ENCODE peak calls at places on chromosomes 6 and 20, in six cellular contexts. One of them, this sample, is unnamed.

GRCh38 chr6:31912186-31912585 is 10.3 kb upstream of the ZBTB12 start:
- DNase-seq in epithelial cell of esophagus: no peak
- DNase-seq in NCI-H774: no peak
- DNase-seq in right atrium auricular region: no peak
- DNase-seq in midbrain: no peak
- DNase-seq in stimulated activated CD4-positive, alpha-beta T cell treated with anti-CD3 and anti-CD28 coated beads, Interleukin-15, amount 100 ng/mL, for 1 hour: no peak
- DNase-seq in this sample: no peak

GRCh38 chr6:68635706-68636513 is 828 bp downstream of the ADGRB3 start:
- DNase-seq in epithelial cell of esophagus: peak
- DNase-seq in NCI-H774: peak
- DNase-seq in right atrium auricular region: no peak
- DNase-seq in midbrain: no peak
- DNase-seq in stimulated activated CD4-positive, alpha-beta T cell treated with anti-CD3 and anti-CD28 coated beads, Interleukin-15, amount 100 ng/mL, for 1 hour: no peak
- DNase-seq in this sample: no peak

GRCh38 chr6:501891-502601 is 110.5 kb downstream of the IRF4 start:
- DNase-seq in epithelial cell of esophagus: no peak
- DNase-seq in NCI-H774: no peak
- DNase-seq in right atrium auricular region: no peak
- DNase-seq in midbrain: no peak
- DNase-seq in stimulated activated CD4-positive, alpha-beta T cell treated with anti-CD3 and anti-CD28 coated beads, Interleukin-15, amount 100 ng/mL, for 1 hour: peak
- DNase-seq in this sample: no peak

GRCh38 chr20:6665621-6666345 is 101.7 kb upstream of the BMP2 start:
- DNase-seq in epithelial cell of esophagus: no peak
- DNase-seq in NCI-H774: no peak
- DNase-seq in right atrium auricular region: no peak
- DNase-seq in midbrain: no peak
- DNase-seq in stimulated activated CD4-positive, alpha-beta T cell treated with anti-CD3 and anti-CD28 coated beads, Interleukin-15, amount 100 ng/mL, for 1 hour: no peak
- DNase-seq in this sample: no peak

GRCh38 chr20:50680106-50680960 is 11.0 kb downstream of the RIPOR3 start:
- DNase-seq in epithelial cell of esophagus: no peak
- DNase-seq in NCI-H774: no peak
- DNase-seq in right atrium auricular region: no peak
- DNase-seq in midbrain: no peak
- DNase-seq in stimulated activated CD4-positive, alpha-beta T cell treated with anti-CD3 and anti-CD28 coated beads, Interleukin-15, amount 100 ng/mL, for 1 hour: no peak
- DNase-seq in this sample: no peak

GRCh38 chr20:46519678-46520077 is 6.3 kb upstream of the ZNF334 start:
- DNase-seq in epithelial cell of esophagus: no peak
- DNase-seq in NCI-H774: no peak
- DNase-seq in right atrium auricular region: no peak
- DNase-seq in midbrain: no peak
- DNase-seq in stimulated activated CD4-positive, alpha-beta T cell treated with anti-CD3 and anti-CD28 coated beads, Interleukin-15, amount 100 ng/mL, for 1 hour: no peak
- DNase-seq in this sample: no peak

GRCh38 chr6:55941713-55942112 is 66.3 kb upstream of the BMP5 start:
- DNase-seq in epithelial cell of esophagus: no peak
- DNase-seq in NCI-H774: no peak
- DNase-seq in right atrium auricular region: no peak
- DNase-seq in midbrain: no peak
- DNase-seq in stimulated activated CD4-positive, alpha-beta T cell treated with anti-CD3 and anti-CD28 coated beads, Interleukin-15, amount 100 ng/mL, for 1 hour: no peak
- DNase-seq in this sample: peak

GRCh38 chr6:24547243-24547642 is 52.5 kb downstream of the ALDH5A1 start:
- DNase-seq in epithelial cell of esophagus: peak
- DNase-seq in NCI-H774: no peak
- DNase-seq in right atrium auricular region: no peak
- DNase-seq in midbrain: no peak
- DNase-seq in stimulated activated CD4-positive, alpha-beta T cell treated with anti-CD3 and anti-CD28 coated beads, Interleukin-15, amount 100 ng/mL, for 1 hour: no peak
- DNase-seq in this sample: no peak

GRCh38 chr20:63974402-63975200 is 4.8 kb downstream of the SAMD10 start:
- DNase-seq in epithelial cell of esophagus: peak
- DNase-seq in NCI-H774: peak
- DNase-seq in right atrium auricular region: no peak
- DNase-seq in midbrain: no peak
- DNase-seq in stimulated activated CD4-positive, alpha-beta T cell treated with anti-CD3 and anti-CD28 coated beads, Interleukin-15, amount 100 ng/mL, for 1 hour: no peak
- DNase-seq in this sample: peak

GRCh38 chr20:16580127-16580526 is 6.9 kb upstream of the KIF16B start:
- DNase-seq in epithelial cell of esophagus: peak
- DNase-seq in NCI-H774: peak
- DNase-seq in right atrium auricular region: no peak
- DNase-seq in midbrain: no peak
- DNase-seq in stimulated activated CD4-positive, alpha-beta T cell treated with anti-CD3 and anti-CD28 coated beads, Interleukin-15, amount 100 ng/mL, for 1 hour: no peak
- DNase-seq in this sample: peak

GRCh38 chr6:142537612-142538478 is 236.0 kb downstream of the ADGRG6 start:
- DNase-seq in epithelial cell of esophagus: peak
- DNase-seq in NCI-H774: peak
- DNase-seq in right atrium auricular region: no peak
- DNase-seq in midbrain: no peak
- DNase-seq in stimulated activated CD4-positive, alpha-beta T cell treated with anti-CD3 and anti-CD28 coated beads, Interleukin-15, amount 100 ng/mL, for 1 hour: no peak
- DNase-seq in this sample: peak

GRCh38 chr6:101765281-101765680 is 371.8 kb downstream of the GRIK2 start:
- DNase-seq in epithelial cell of esophagus: no peak
- DNase-seq in NCI-H774: no peak
- DNase-seq in right atrium auricular region: no peak
- DNase-seq in midbrain: no peak
- DNase-seq in stimulated activated CD4-positive, alpha-beta T cell treated with anti-CD3 and anti-CD28 coated beads, Interleukin-15, amount 100 ng/mL, for 1 hour: no peak
- DNase-seq in this sample: no peak

GRCh38 chr6:50713226-50713625 is at the start of gene TFAP2D:
- DNase-seq in epithelial cell of esophagus: no peak
- DNase-seq in NCI-H774: no peak
- DNase-seq in right atrium auricular region: no peak
- DNase-seq in midbrain: no peak
- DNase-seq in stimulated activated CD4-positive, alpha-beta T cell treated with anti-CD3 and anti-CD28 coated beads, Interleukin-15, amount 100 ng/mL, for 1 hour: no peak
- DNase-seq in this sample: no peak

GRCh38 chr6:5073992-5074391 is 11.1 kb upstream of the PPP1R3G start:
- DNase-seq in epithelial cell of esophagus: no peak
- DNase-seq in NCI-H774: no peak
- DNase-seq in right atrium auricular region: no peak
- DNase-seq in midbrain: no peak
- DNase-seq in stimulated activated CD4-positive, alpha-beta T cell treated with anti-CD3 and anti-CD28 coated beads, Interleukin-15, amount 100 ng/mL, for 1 hour: no peak
- DNase-seq in this sample: no peak

GRCh38 chr6:36350681-36351091 is 14.0 kb upstream of the BNIP5 start:
- DNase-seq in epithelial cell of esophagus: no peak
- DNase-seq in NCI-H774: no peak
- DNase-seq in right atrium auricular region: peak
- DNase-seq in midbrain: no peak
- DNase-seq in stimulated activated CD4-positive, alpha-beta T cell treated with anti-CD3 and anti-CD28 coated beads, Interleukin-15, amount 100 ng/mL, for 1 hour: no peak
- DNase-seq in this sample: no peak

GRCh38 chr20:58921564-58921963 is 59.5 kb upstream of the NELFCD start:
- DNase-seq in epithelial cell of esophagus: no peak
- DNase-seq in NCI-H774: no peak
- DNase-seq in right atrium auricular region: no peak
- DNase-seq in midbrain: no peak
- DNase-seq in stimulated activated CD4-positive, alpha-beta T cell treated with anti-CD3 and anti-CD28 coated beads, Interleukin-15, amount 100 ng/mL, for 1 hour: no peak
- DNase-seq in this sample: no peak

GRCh38 chr20:31644701-31645100 is 7.0 kb downstream of the COX4I2 start:
- DNase-seq in epithelial cell of esophagus: no peak
- DNase-seq in NCI-H774: no peak
- DNase-seq in right atrium auricular region: no peak
- DNase-seq in midbrain: no peak
- DNase-seq in stimulated activated CD4-positive, alpha-beta T cell treated with anti-CD3 and anti-CD28 coated beads, Interleukin-15, amount 100 ng/mL, for 1 hour: no peak
- DNase-seq in this sample: no peak

GRCh38 chr20:11103866-11104265 is 430.1 kb upstream of the JAG1 start:
- DNase-seq in epithelial cell of esophagus: no peak
- DNase-seq in NCI-H774: no peak
- DNase-seq in right atrium auricular region: no peak
- DNase-seq in midbrain: no peak
- DNase-seq in stimulated activated CD4-positive, alpha-beta T cell treated with anti-CD3 and anti-CD28 coated beads, Interleukin-15, amount 100 ng/mL, for 1 hour: no peak
- DNase-seq in this sample: no peak

GRCh38 chr6:41518118-41518517 is 28.1 kb upstream of the FOXP4 start:
- DNase-seq in epithelial cell of esophagus: peak
- DNase-seq in NCI-H774: no peak
- DNase-seq in right atrium auricular region: no peak
- DNase-seq in midbrain: no peak
- DNase-seq in stimulated activated CD4-positive, alpha-beta T cell treated with anti-CD3 and anti-CD28 coated beads, Interleukin-15, amount 100 ng/mL, for 1 hour: no peak
- DNase-seq in this sample: no peak

GRCh38 chr6:129539032-129539431 is 170.9 kb downstream of the ARHGAP18 start:
- DNase-seq in epithelial cell of esophagus: no peak
- DNase-seq in NCI-H774: no peak
- DNase-seq in right atrium auricular region: no peak
- DNase-seq in midbrain: no peak
- DNase-seq in stimulated activated CD4-positive, alpha-beta T cell treated with anti-CD3 and anti-CD28 coated beads, Interleukin-15, amount 100 ng/mL, for 1 hour: no peak
- DNase-seq in this sample: no peak

GRCh38 chr20:63361507-63362425 is 617 bp upstream of the CHRNA4 start:
- DNase-seq in epithelial cell of esophagus: no peak
- DNase-seq in NCI-H774: no peak
- DNase-seq in right atrium auricular region: no peak
- DNase-seq in midbrain: no peak
- DNase-seq in stimulated activated CD4-positive, alpha-beta T cell treated with anti-CD3 and anti-CD28 coated beads, Interleukin-15, amount 100 ng/mL, for 1 hour: no peak
- DNase-seq in this sample: no peak

GRCh38 chr20:24131281-24131680 is 142.7 kb upstream of the GGTLC1 start:
- DNase-seq in epithelial cell of esophagus: peak
- DNase-seq in NCI-H774: no peak
- DNase-seq in right atrium auricular region: no peak
- DNase-seq in midbrain: no peak
- DNase-seq in stimulated activated CD4-positive, alpha-beta T cell treated with anti-CD3 and anti-CD28 coated beads, Interleukin-15, amount 100 ng/mL, for 1 hour: no peak
- DNase-seq in this sample: peak

GRCh38 chr20:19582782-19583181 is 175.3 kb upstream of the RIN2 start:
- DNase-seq in epithelial cell of esophagus: no peak
- DNase-seq in NCI-H774: no peak
- DNase-seq in right atrium auricular region: no peak
- DNase-seq in midbrain: no peak
- DNase-seq in stimulated activated CD4-positive, alpha-beta T cell treated with anti-CD3 and anti-CD28 coated beads, Interleukin-15, amount 100 ng/mL, for 1 hour: no peak
- DNase-seq in this sample: no peak

GRCh38 chr6:35960192-35960591 is 39.3 kb upstream of the SRPK1 start:
- DNase-seq in epithelial cell of esophagus: peak
- DNase-seq in NCI-H774: no peak
- DNase-seq in right atrium auricular region: no peak
- DNase-seq in midbrain: no peak
- DNase-seq in stimulated activated CD4-positive, alpha-beta T cell treated with anti-CD3 and anti-CD28 coated beads, Interleukin-15, amount 100 ng/mL, for 1 hour: no peak
- DNase-seq in this sample: no peak

GRCh38 chr6:106084106-106084963 is 1.8 kb upstream of the PRDM1 start:
- DNase-seq in epithelial cell of esophagus: peak
- DNase-seq in NCI-H774: peak
- DNase-seq in right atrium auricular region: no peak
- DNase-seq in midbrain: peak
- DNase-seq in stimulated activated CD4-positive, alpha-beta T cell treated with anti-CD3 and anti-CD28 coated beads, Interleukin-15, amount 100 ng/mL, for 1 hour: no peak
- DNase-seq in this sample: peak

GRCh38 chr6:44735631-44735963 is 348.1 kb downstream of the CDC5L start:
- DNase-seq in epithelial cell of esophagus: peak
- DNase-seq in NCI-H774: no peak
- DNase-seq in right atrium auricular region: peak
- DNase-seq in midbrain: no peak
- DNase-seq in stimulated activated CD4-positive, alpha-beta T cell treated with anti-CD3 and anti-CD28 coated beads, Interleukin-15, amount 100 ng/mL, for 1 hour: no peak
- DNase-seq in this sample: peak

GRCh38 chr6:152642578-152643375 is 5.6 kb upstream of the SYNE1 start:
- DNase-seq in epithelial cell of esophagus: peak
- DNase-seq in NCI-H774: peak
- DNase-seq in right atrium auricular region: peak
- DNase-seq in midbrain: peak
- DNase-seq in stimulated activated CD4-positive, alpha-beta T cell treated with anti-CD3 and anti-CD28 coated beads, Interleukin-15, amount 100 ng/mL, for 1 hour: no peak
- DNase-seq in this sample: peak

GRCh38 chr6:36130672-36131516 is 581 bp downstream of the MAPK13 start:
- DNase-seq in epithelial cell of esophagus: peak
- DNase-seq in NCI-H774: peak
- DNase-seq in right atrium auricular region: no peak
- DNase-seq in midbrain: no peak
- DNase-seq in stimulated activated CD4-positive, alpha-beta T cell treated with anti-CD3 and anti-CD28 coated beads, Interleukin-15, amount 100 ng/mL, for 1 hour: no peak
- DNase-seq in this sample: peak

GRCh38 chr20:19099586-19100555 is 112.6 kb upstream of the SLC24A3 start:
- DNase-seq in epithelial cell of esophagus: no peak
- DNase-seq in NCI-H774: no peak
- DNase-seq in right atrium auricular region: no peak
- DNase-seq in midbrain: no peak
- DNase-seq in stimulated activated CD4-positive, alpha-beta T cell treated with anti-CD3 and anti-CD28 coated beads, Interleukin-15, amount 100 ng/mL, for 1 hour: no peak
- DNase-seq in this sample: peak